ENCODE peak calls at places on chromosomes 6 and 20, in four cellular contexts. One of them, this sample, is unnamed.

GRCh38 chr6:38522322-38522721 is 117.4 kb downstream of the BTBD9 start:
- DNase-seq in uterus: peak; percentile 16
- DNase-seq in gastrocnemius medialis: no peak
- DNase-seq in astrocyte: peak; percentile 66
- DNase-seq in this sample: no peak

GRCh38 chr6:89830385-89830809 is 717 bp downstream of the CASP8AP2 start:
- DNase-seq in uterus: no peak
- DNase-seq in gastrocnemius medialis: no peak
- DNase-seq in astrocyte: no peak
- DNase-seq in this sample: peak; percentile 51

GRCh38 chr6:140346461-140346860 is 972.0 kb upstream of the CITED2 start:
- DNase-seq in uterus: no peak
- DNase-seq in gastrocnemius medialis: no peak
- DNase-seq in astrocyte: peak; percentile 53
- DNase-seq in this sample: no peak

GRCh38 chr6:5866547-5867051 is 140.1 kb downstream of the NRN1 start:
- DNase-seq in uterus: no peak
- DNase-seq in gastrocnemius medialis: peak; percentile 49
- DNase-seq in astrocyte: peak; percentile 75
- DNase-seq in this sample: no peak

GRCh38 chr20:15154070-15154469 is 816.7 kb upstream of the FLRT3 start:
- DNase-seq in uterus: no peak
- DNase-seq in gastrocnemius medialis: no peak
- DNase-seq in astrocyte: no peak
- DNase-seq in this sample: no peak

GRCh38 chr20:39282619-39283092 is 320.5 kb downstream of the DHX35 start:
- DNase-seq in uterus: no peak
- DNase-seq in gastrocnemius medialis: no peak
- DNase-seq in astrocyte: no peak
- DNase-seq in this sample: peak; percentile 63

GRCh38 chr6:140051521-140052455 is 677.3 kb upstream of the CITED2 start:
- DNase-seq in uterus: no peak
- DNase-seq in gastrocnemius medialis: no peak
- DNase-seq in astrocyte: peak; percentile 99
- DNase-seq in this sample: no peak

GRCh38 chr6:1081566-1081965 is 230.3 kb upstream of the FOXQ1 start:
- DNase-seq in uterus: no peak
- DNase-seq in gastrocnemius medialis: no peak
- DNase-seq in astrocyte: no peak
- DNase-seq in this sample: no peak

GRCh38 chr6:54892831-54893230 is 46.3 kb downstream of the FAM83B start:
- DNase-seq in uterus: no peak
- DNase-seq in gastrocnemius medialis: no peak
- DNase-seq in astrocyte: peak; percentile 71
- DNase-seq in this sample: no peak

GRCh38 chr6:158793432-158793831 is 25.7 kb downstream of the EZR start:
- DNase-seq in uterus: no peak
- DNase-seq in gastrocnemius medialis: no peak
- DNase-seq in astrocyte: no peak
- DNase-seq in this sample: peak; percentile 64

GRCh38 chr6:24902782-24903181 is 33.0 kb downstream of the RIPOR2 start:
- DNase-seq in uterus: no peak
- DNase-seq in gastrocnemius medialis: peak; percentile 61
- DNase-seq in astrocyte: peak; percentile 88
- DNase-seq in this sample: no peak

GRCh38 chr6:137697267-137697938 is 169.7 kb upstream of the TNFAIP3 start:
- DNase-seq in uterus: no peak
- DNase-seq in gastrocnemius medialis: no peak
- DNase-seq in astrocyte: peak; percentile 80
- DNase-seq in this sample: peak; percentile 7

GRCh38 chr6:23499549-23499948 is 626.5 kb upstream of the NRSN1 start:
- DNase-seq in uterus: no peak
- DNase-seq in gastrocnemius medialis: no peak
- DNase-seq in astrocyte: no peak
- DNase-seq in this sample: no peak

GRCh38 chr6:95572098-95572497 is 5.2 kb upstream of the MANEA start:
- DNase-seq in uterus: no peak
- DNase-seq in gastrocnemius medialis: no peak
- DNase-seq in astrocyte: no peak
- DNase-seq in this sample: no peak

GRCh38 chr20:1302578-1303541 is 26.1 kb downstream of the SDCBP2 start:
- DNase-seq in uterus: no peak
- DNase-seq in gastrocnemius medialis: no peak
- DNase-seq in astrocyte: peak; percentile 16
- DNase-seq in this sample: no peak

GRCh38 chr20:11247943-11248475 is 574.2 kb upstream of the JAG1 start:
- DNase-seq in uterus: no peak
- DNase-seq in gastrocnemius medialis: no peak
- DNase-seq in astrocyte: no peak
- DNase-seq in this sample: no peak

GRCh38 chr6:137704802-137705165 is 162.3 kb upstream of the TNFAIP3 start:
- DNase-seq in uterus: no peak
- DNase-seq in gastrocnemius medialis: no peak
- DNase-seq in astrocyte: no peak
- DNase-seq in this sample: no peak

GRCh38 chr6:79498842-79499241 is 38.4 kb downstream of the LCA5 start:
- DNase-seq in uterus: no peak
- DNase-seq in gastrocnemius medialis: no peak
- DNase-seq in astrocyte: no peak
- DNase-seq in this sample: no peak

GRCh38 chr6:62345962-62346689 is 60.1 kb upstream of the KHDRBS2 start:
- DNase-seq in uterus: no peak
- DNase-seq in gastrocnemius medialis: no peak
- DNase-seq in astrocyte: no peak
- DNase-seq in this sample: no peak

GRCh38 chr6:39892490-39893129 is 41.7 kb downstream of the MOCS1 start:
- DNase-seq in uterus: peak; percentile 57
- DNase-seq in gastrocnemius medialis: no peak
- DNase-seq in astrocyte: peak; percentile 26
- DNase-seq in this sample: peak; percentile 89

GRCh38 chr20:17541996-17542395 is 10.8 kb upstream of the BFSP1 start:
- DNase-seq in uterus: no peak
- DNase-seq in gastrocnemius medialis: no peak
- DNase-seq in astrocyte: peak; percentile 97
- DNase-seq in this sample: no peak

GRCh38 chr20:1467082-1467354 is 369 bp upstream of the NSFL1C start:
- DNase-seq in uterus: no peak
- DNase-seq in gastrocnemius medialis: no peak
- DNase-seq in astrocyte: no peak
- DNase-seq in this sample: no peak

DNA sequence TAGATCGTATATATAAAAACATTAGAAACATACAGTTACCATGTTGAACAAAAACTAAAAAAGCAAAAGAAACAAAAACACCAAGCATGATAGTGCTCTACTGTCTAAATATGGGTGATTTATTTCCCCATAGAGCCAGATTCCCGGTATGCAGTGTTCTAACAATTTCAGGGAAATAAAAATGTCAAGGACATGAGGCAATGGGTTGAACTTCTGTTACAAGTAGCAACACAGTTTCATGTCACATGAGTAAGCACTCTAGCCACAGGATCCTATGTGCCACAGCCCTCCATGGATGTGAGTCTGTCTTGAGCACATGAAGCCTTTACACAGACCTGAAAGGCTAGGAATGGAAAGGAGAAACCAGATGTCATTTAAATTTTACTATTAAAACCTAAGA is 96.0 kb downstream of the MAP3K5 start:
- DNase-seq in uterus: peak; percentile 29
- DNase-seq in gastrocnemius medialis: no peak
- DNase-seq in astrocyte: no peak
- DNase-seq in this sample: no peak
- H3K36me3 ChIP-seq in uterus: no peaks in the 10 kb centered on the region
- H3K36me3 ChIP-seq in gastrocnemius medialis: no peaks in the 10 kb centered on the region
- H3K36me3 ChIP-seq in astrocyte: peaks cover 2% of the 10 kb centered on the region
- H3K36me3 ChIP-seq in this sample: no peaks in the 10 kb centered on the region

GRCh38 chr20:25864326-25864970 is 167.8 kb upstream of the ZNF337 start:
- DNase-seq in uterus: no peak
- DNase-seq in gastrocnemius medialis: no peak
- DNase-seq in astrocyte: no peak
- DNase-seq in this sample: peak; percentile 1

GRCh38 chr20:25864986-25865714 is 168.5 kb upstream of the ZNF337 start:
- DNase-seq in uterus: no peak
- DNase-seq in gastrocnemius medialis: no peak
- DNase-seq in astrocyte: no peak
- DNase-seq in this sample: no peak

GRCh38 chr20:25867776-25868649 is 171.4 kb upstream of the ZNF337 start:
- DNase-seq in uterus: peak; percentile 70
- DNase-seq in gastrocnemius medialis: peak; percentile 50
- DNase-seq in astrocyte: no peak
- DNase-seq in this sample: peak; percentile 82

GRCh38 chr20:25863536-25864325 is 167.1 kb upstream of the ZNF337 start:
- DNase-seq in uterus: no peak
- DNase-seq in gastrocnemius medialis: no peak
- DNase-seq in astrocyte: no peak
- DNase-seq in this sample: peak; percentile 25

GRCh38 chr20:25865715-25866656 is 169.3 kb upstream of the ZNF337 start:
- DNase-seq in uterus: peak; percentile 59
- DNase-seq in gastrocnemius medialis: peak; percentile 40
- DNase-seq in astrocyte: peak; percentile 30
- DNase-seq in this sample: peak; percentile 83
- H3K4me3 ChIP-seq in uterus: peak overlapping the region; percentile 1
- H3K4me3 ChIP-seq in gastrocnemius medialis: peak overlapping the region; percentile 48
- H3K4me3 ChIP-seq in astrocyte: peak overlapping the region; percentile 44
- H3K4me3 ChIP-seq in this sample: peak overlapping the region; percentile 20

DNA sequence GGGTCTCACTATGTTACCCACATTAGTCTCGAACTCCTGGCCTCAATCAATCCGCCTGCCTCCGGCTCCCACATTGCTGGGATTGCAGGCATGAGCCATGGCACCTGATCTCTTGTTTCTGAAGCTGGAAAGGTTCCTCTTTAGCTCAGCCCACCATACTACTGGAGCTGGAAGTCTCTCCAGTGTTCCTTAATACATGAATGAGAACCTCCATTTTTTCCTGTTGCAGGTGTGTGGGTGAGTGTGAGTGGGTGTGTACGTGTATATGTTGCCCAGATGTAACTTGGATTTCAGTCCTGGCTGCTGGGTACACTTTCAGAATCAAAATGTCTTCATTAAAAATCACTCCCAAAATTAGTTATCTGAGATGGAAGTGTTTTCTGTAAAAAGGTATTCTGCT is 11.1 kb downstream of the PNPLA1 start:
- DNase-seq in uterus: no peak
- DNase-seq in gastrocnemius medialis: no peak
- DNase-seq in astrocyte: no peak
- DNase-seq in this sample: no peak
- H3K27me3 ChIP-seq in uterus: peaks cover 8% of the 10 kb centered on the region
- H3K27me3 ChIP-seq in gastrocnemius medialis: peaks cover 27% of the 10 kb centered on the region
- H3K27me3 ChIP-seq in astrocyte: peaks cover 70% of the 10 kb centered on the region
- H3K27me3 ChIP-seq in this sample: no peaks in the 10 kb centered on the region

GRCh38 chr6:31660224-31660997 is at the start of gene C6orf47:
- DNase-seq in uterus: peak; percentile 85
- DNase-seq in gastrocnemius medialis: peak; percentile 65
- DNase-seq in astrocyte: peak; percentile 59
- DNase-seq in this sample: peak; percentile 97
- H3K36me3 ChIP-seq in uterus: no peaks in the 10 kb centered on the region
- H3K36me3 ChIP-seq in gastrocnemius medialis: peaks cover 14% of the 10 kb centered on the region
- H3K36me3 ChIP-seq in astrocyte: peaks cover 5% of the 10 kb centered on the region
- H3K36me3 ChIP-seq in this sample: peaks cover 8% of the 10 kb centered on the region

This sample was measured in H7.